ENCODE peak calls at places on chromosomes 12 and 14, in ten cellular contexts. L is effector memory CD4-positive, alpha-beta T cell; X is cardiac muscle cell; D is psoas muscle; R is keratinocyte; A is stomach; B is H9; Q is transverse colon; O is lung; Y is breast epithelium. S is an unnamed sample.

GRCh38 chr12:82522285-82522684 is 164.0 kb downstream of the METTL25 start:
- DNase-seq in L (no peak), X (no peak), D (no peak), R (no peak), A (no peak), B (no peak), Q (no peak), O (no peak), Y (no peak), S (no peak)

GRCh38 chr14:54220122-54220691 is 176.6 kb upstream of the CDKN3 start:
- DNase-seq in L (no peak), X (peak; percentile 53), D (peak; percentile 27), R (no peak), A (no peak), B (peak; percentile 49), Q (no peak), O (no peak), Y (no peak), S (no peak)

GRCh38 chr12:100845095-100845494 is 50.5 kb downstream of the ANO4 start:
- DNase-seq in L (no peak), X (no peak), D (no peak), R (no peak), A (no peak), B (no peak), Q (no peak), O (no peak), Y (no peak), S (no peak)

GRCh38 chr14:79745046-79745445 is 466.3 kb downstream of the DIO2 start:
- DNase-seq in L (no peak), X (no peak), D (no peak), R (no peak), A (no peak), B (no peak), Q (no peak), O (no peak), Y (no peak), S (no peak)

GRCh38 chr14:99670361-99671229 is 13.5 kb upstream of the CYP46A1 start:
- DNase-seq in L (no peak), X (no peak), D (no peak), R (no peak), A (no peak), B (no peak), Q (no peak), O (no peak), Y (no peak), S (no peak)

GRCh38 chr12:130043685-130044421 is 118.4 kb upstream of the FZD10 start:
- DNase-seq in L (no peak), X (no peak), D (no peak), R (no peak), A (no peak), B (no peak), Q (no peak), O (no peak), Y (no peak), S (no peak)

GRCh38 chr12:66426696-66427095 is 124.4 kb downstream of the HELB start:
- DNase-seq in L (no peak), X (no peak), D (no peak), R (no peak), A (no peak), B (no peak), Q (no peak), O (no peak), Y (no peak), S (no peak)

GRCh38 chr14:61267336-61267735 is 13.8 kb downstream of the TMEM30B start:
- DNase-seq in L (no peak), X (no peak), D (no peak), R (no peak), A (no peak), B (no peak), Q (no peak), O (no peak), Y (no peak), S (no peak)

DNA sequence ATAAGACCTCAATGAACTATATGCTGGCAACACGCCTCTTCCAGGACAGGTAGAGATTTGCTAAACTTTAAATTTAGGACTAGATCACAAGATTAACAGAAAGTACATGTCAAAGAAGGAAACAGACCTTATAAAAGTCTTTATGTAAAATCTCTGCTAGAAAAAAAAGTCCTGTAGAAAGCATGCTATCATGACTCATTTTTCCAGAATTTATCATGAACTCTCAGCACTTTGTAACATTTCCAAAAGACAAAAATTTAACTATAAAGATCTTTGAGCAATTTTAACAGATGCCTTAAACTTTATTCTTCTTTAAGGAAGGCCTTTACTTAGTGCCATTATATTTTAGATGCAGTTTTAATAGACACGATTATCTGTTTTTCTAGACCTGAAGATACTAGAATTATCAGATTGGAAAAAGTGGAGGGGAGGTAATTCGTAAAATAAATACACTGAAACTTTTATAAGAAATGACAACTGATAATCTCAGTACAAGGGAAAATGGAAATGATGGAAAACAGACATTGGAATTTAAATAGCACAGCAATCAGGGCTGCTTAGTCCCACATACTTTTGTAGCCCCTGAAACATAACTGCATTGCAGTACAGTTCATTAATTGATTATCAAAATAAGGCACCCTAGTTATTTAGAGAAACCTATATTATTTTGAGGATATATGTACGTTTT is 92.0 kb downstream of the TTLL5 start:
- DNase-seq in L (no peak), X (no peak), D (no peak), R (no peak), A (no peak), B (no peak), Q (no peak), O (no peak), Y (no peak), S (no peak)
- H3K27ac ChIP-seq in L (no peak overlapping the region), X (no peak overlapping the region), D (no peak overlapping the region), R (no peak overlapping the region), A (no peak overlapping the region), B (no peak overlapping the region), Q (no peak overlapping the region), O (no peak overlapping the region), Y (no peak overlapping the region), S (no peak overlapping the region)

GRCh38 chr14:51019089-51019488 is 74.8 kb upstream of the PYGL start:
- DNase-seq in L (no peak), X (no peak), D (no peak), R (no peak), A (no peak), B (no peak), Q (no peak), O (no peak), Y (no peak), S (no peak)

GRCh38 chr14:51018521-51018920 is 74.2 kb upstream of the PYGL start:
- DNase-seq in L (no peak), X (no peak), D (no peak), R (no peak), A (no peak), B (no peak), Q (no peak), O (no peak), Y (no peak), S (no peak)

GRCh38 chr14:51023964-51024363 is 70.9 kb downstream of the TRIM9 start:
- DNase-seq in L (no peak), X (peak; percentile 19), D (no peak), R (no peak), A (no peak), B (no peak), Q (no peak), O (no peak), Y (no peak), S (no peak)

GRCh38 chr14:51022769-51023168 is 72.1 kb downstream of the TRIM9 start:
- DNase-seq in L (no peak), X (no peak), D (no peak), R (no peak), A (no peak), B (no peak), Q (no peak), O (no peak), Y (no peak), S (no peak)

DNA sequence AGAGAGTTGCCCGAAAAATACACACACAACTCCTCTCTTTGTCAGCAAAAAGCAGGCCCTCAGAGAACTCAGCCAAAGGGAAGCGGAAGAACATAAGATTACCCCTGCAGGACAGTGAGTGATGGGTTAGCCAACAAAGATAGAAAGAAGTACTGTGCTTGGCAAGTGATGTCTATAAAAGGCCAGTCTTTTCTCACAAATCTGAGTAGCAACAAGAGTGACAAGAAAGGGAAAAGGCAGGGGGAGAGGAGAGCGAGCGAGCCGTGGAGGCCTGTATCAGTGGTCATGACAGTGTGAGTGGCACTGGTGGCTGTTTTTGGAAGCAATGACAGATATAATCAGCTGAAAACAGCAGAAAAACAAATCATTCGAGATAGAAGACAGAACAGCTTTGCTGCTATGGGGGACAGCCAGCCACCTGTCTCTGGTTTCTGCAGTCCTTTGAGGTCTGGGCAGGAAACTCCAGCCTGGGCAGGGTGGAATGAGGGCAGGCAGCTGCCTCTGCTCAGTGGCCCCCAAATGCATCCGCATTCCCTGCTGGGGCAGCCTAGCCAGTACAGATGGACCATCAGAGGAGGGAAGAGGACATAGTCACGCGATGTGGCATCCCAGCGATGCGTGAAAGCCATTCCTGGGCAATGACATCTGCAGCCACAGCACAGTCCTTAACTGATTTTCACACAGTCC is 74.7 kb downstream of the TRIM9 start:
- DNase-seq in L (no peak), X (peak; percentile 51), D (peak; percentile 22), R (no peak), A (no peak), B (no peak), Q (no peak), O (no peak), Y (no peak), S (no peak)
- H3K27ac ChIP-seq in L (no peak overlapping the region), X (peak overlapping the region; percentile 77), D (peak overlapping the region; percentile 36), R (no peak overlapping the region), A (no peak overlapping the region), B (no peak overlapping the region), Q (peak overlapping the region; percentile 2), O (no peak overlapping the region), Y (no peak overlapping the region), S (no peak overlapping the region)

GRCh38 chr14:85934886-85935254 is 404.9 kb downstream of the FLRT2 start:
- DNase-seq in L (no peak), X (no peak), D (no peak), R (no peak), A (no peak), B (no peak), Q (no peak), O (no peak), Y (no peak), S (no peak)

DNA sequence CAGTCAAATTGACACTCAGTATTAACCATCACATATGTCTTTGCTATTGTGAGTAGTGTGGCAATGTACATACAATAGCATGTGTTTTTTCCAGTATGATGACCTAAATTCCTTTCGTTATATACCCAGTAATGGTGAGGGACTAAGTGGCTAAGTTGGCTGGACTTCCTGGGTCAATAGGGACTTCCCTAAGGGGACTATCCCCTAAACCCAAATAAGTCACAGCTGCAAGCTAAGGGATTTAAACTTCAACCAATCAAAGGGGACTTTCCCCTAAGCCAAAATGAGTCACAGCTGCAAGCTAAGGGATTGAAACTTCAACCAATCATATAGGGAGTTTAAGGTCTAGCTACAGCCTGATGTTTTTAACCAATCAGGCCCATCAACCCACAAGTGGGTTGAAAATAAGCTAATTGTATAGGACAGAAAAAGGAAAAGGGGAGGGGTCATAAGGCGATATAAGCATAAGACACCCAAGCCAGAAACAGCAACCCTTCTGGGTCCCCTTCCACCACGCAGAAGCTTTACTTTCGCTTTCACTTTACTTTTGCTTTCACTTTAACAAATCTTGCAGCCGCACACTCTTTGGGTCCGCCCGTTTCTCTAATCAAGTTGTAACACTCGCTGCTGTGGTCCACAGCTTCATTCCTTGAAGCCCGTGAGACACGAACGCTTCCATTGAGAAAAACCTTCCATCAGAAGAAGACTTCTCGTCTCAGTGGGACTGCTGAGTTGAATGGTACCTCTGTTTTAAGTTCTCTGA is 404.4 kb downstream of the FLRT2 start:
- DNase-seq in L (peak; percentile 50), X (no peak), D (no peak), R (no peak), A (peak; percentile 38), B (no peak), Q (peak; percentile 23), O (no peak), Y (no peak), S (no peak)
- H3K27ac ChIP-seq in L (peak overlapping the region; percentile 77), X (no peak overlapping the region), D (no peak overlapping the region), R (no peak overlapping the region), A (no peak overlapping the region), B (no peak overlapping the region), Q (peak overlapping the region; percentile 57), O (no peak overlapping the region), Y (peak overlapping the region; percentile 43), S (no peak overlapping the region)

DNA sequence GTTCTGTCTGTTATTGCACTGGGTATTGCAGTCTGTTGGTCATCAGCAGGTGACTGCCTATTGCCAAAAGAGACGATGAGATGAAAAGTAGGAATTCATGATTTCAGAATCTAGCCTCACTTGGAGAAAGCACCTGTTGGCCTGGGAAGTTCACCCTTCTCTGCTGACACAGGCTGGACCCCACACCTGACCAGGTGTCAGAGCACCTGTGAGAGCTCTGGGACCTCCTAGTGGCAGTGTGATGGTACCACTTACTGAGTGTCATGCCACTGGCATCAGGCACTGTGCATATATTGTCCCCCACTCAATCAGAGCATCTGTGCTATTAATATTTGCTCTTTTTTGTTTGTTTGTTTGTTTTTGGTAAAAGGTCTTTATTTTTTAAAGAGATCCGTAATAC is 68.0 kb downstream of the RASSF3 start:
- DNase-seq in L (no peak), X (no peak), D (no peak), R (no peak), A (no peak), B (no peak), Q (no peak), O (no peak), Y (no peak), S (no peak)
- H3K27ac ChIP-seq in L (peak overlapping the region; percentile 79), X (no peak overlapping the region), D (no peak overlapping the region), R (no peak overlapping the region), A (no peak overlapping the region), B (no peak overlapping the region), Q (peak overlapping the region; percentile 80), O (peak overlapping the region; percentile 56), Y (peak overlapping the region; percentile 17), S (peak overlapping the region; percentile 98)

S was measured in epithelial cell of prostate.